ENCODE peak calls at places on chromosomes 7 and 10, in nine cellular contexts. One of them, this sample, is unnamed.

GRCh38 chr7:84612976-84613375 is 418.4 kb upstream of the SEMA3A start:
- DNase-seq in RWPE1: no peak
- DNase-seq in effector memory CD8-positive, alpha-beta T cell: no peak
- DNase-seq in iPS DF 6.9: no peak
- DNase-seq in NCI-H1105 treated with DMSO at 0.1 percent for 48 hours: no peak
- DNase-seq in H9: no peak
- DNase-seq in NCI-H2171 treated with DMSO at 0.1 percent for 48 hours: no peak
- DNase-seq in NCI-H1694: no peak
- DNase-seq in activated naive CD4-positive, alpha-beta T cell treated with anti-CD3 and anti-CD28 coated beads for 36 hours: no peak
- DNase-seq in this sample: no peak

GRCh38 chr10:104920476-104920875 is 279.4 kb downstream of the SORCS3 start:
- DNase-seq in NCI-H2171 treated with DMSO at 0.1 percent for 48 hours: no peak
- DNase-seq in NCI-H1105 treated with DMSO at 0.1 percent for 48 hours: no peak
- DNase-seq in RWPE1: no peak
- DNase-seq in NCI-H1694: no peak
- DNase-seq in effector memory CD8-positive, alpha-beta T cell: no peak
- DNase-seq in iPS DF 6.9: no peak
- DNase-seq in H9: no peak
- DNase-seq in activated naive CD4-positive, alpha-beta T cell treated with anti-CD3 and anti-CD28 coated beads for 36 hours: no peak
- DNase-seq in this sample: no peak

GRCh38 chr10:74071151-74071550 is 73.2 kb downstream of the VCL start:
- DNase-seq in RWPE1: no peak
- DNase-seq in H9: no peak
- DNase-seq in effector memory CD8-positive, alpha-beta T cell: no peak
- DNase-seq in NCI-H2171 treated with DMSO at 0.1 percent for 48 hours: no peak
- DNase-seq in activated naive CD4-positive, alpha-beta T cell treated with anti-CD3 and anti-CD28 coated beads for 36 hours: no peak
- DNase-seq in iPS DF 6.9: no peak
- DNase-seq in NCI-H1105 treated with DMSO at 0.1 percent for 48 hours: no peak
- DNase-seq in NCI-H1694: no peak
- DNase-seq in this sample: no peak

GRCh38 chr10:100522945-100523344 is 3.3 kb upstream of the SEC31B start:
- DNase-seq in H9: no peak
- DNase-seq in RWPE1: no peak
- DNase-seq in activated naive CD4-positive, alpha-beta T cell treated with anti-CD3 and anti-CD28 coated beads for 36 hours: no peak
- DNase-seq in iPS DF 6.9: no peak
- DNase-seq in NCI-H2171 treated with DMSO at 0.1 percent for 48 hours: no peak
- DNase-seq in effector memory CD8-positive, alpha-beta T cell: no peak
- DNase-seq in NCI-H1105 treated with DMSO at 0.1 percent for 48 hours: no peak
- DNase-seq in NCI-H1694: no peak
- DNase-seq in this sample: no peak

GRCh38 chr10:49075743-49076142 is 39.6 kb downstream of the VSTM4 start:
- DNase-seq in H9: no peak
- DNase-seq in NCI-H1694: no peak
- DNase-seq in iPS DF 6.9: no peak
- DNase-seq in NCI-H2171 treated with DMSO at 0.1 percent for 48 hours: no peak
- DNase-seq in RWPE1: no peak
- DNase-seq in activated naive CD4-positive, alpha-beta T cell treated with anti-CD3 and anti-CD28 coated beads for 36 hours: no peak
- DNase-seq in NCI-H1105 treated with DMSO at 0.1 percent for 48 hours: no peak
- DNase-seq in effector memory CD8-positive, alpha-beta T cell: no peak
- DNase-seq in this sample: no peak

GRCh38 chr7:7595451-7595850 is 28.8 kb downstream of the MIOS start:
- DNase-seq in iPS DF 6.9: no peak
- DNase-seq in activated naive CD4-positive, alpha-beta T cell treated with anti-CD3 and anti-CD28 coated beads for 36 hours: no peak
- DNase-seq in NCI-H2171 treated with DMSO at 0.1 percent for 48 hours: peak; percentile 50
- DNase-seq in H9: no peak
- DNase-seq in effector memory CD8-positive, alpha-beta T cell: no peak
- DNase-seq in RWPE1: peak; percentile 30
- DNase-seq in NCI-H1105 treated with DMSO at 0.1 percent for 48 hours: peak; percentile 52
- DNase-seq in NCI-H1694: peak; percentile 47
- DNase-seq in this sample: peak; percentile 10

GRCh38 chr7:92354214-92354613 is 93.1 kb upstream of the GATAD1 start:
- DNase-seq in effector memory CD8-positive, alpha-beta T cell: no peak
- DNase-seq in NCI-H1105 treated with DMSO at 0.1 percent for 48 hours: no peak
- DNase-seq in NCI-H1694: no peak
- DNase-seq in activated naive CD4-positive, alpha-beta T cell treated with anti-CD3 and anti-CD28 coated beads for 36 hours: no peak
- DNase-seq in RWPE1: no peak
- DNase-seq in NCI-H2171 treated with DMSO at 0.1 percent for 48 hours: no peak
- DNase-seq in iPS DF 6.9: no peak
- DNase-seq in H9: no peak
- DNase-seq in this sample: no peak

GRCh38 chr7:24192701-24193100 is 91.3 kb upstream of the NPY start:
- DNase-seq in NCI-H1694: no peak
- DNase-seq in activated naive CD4-positive, alpha-beta T cell treated with anti-CD3 and anti-CD28 coated beads for 36 hours: no peak
- DNase-seq in RWPE1: no peak
- DNase-seq in effector memory CD8-positive, alpha-beta T cell: no peak
- DNase-seq in iPS DF 6.9: no peak
- DNase-seq in H9: no peak
- DNase-seq in NCI-H2171 treated with DMSO at 0.1 percent for 48 hours: no peak
- DNase-seq in NCI-H1105 treated with DMSO at 0.1 percent for 48 hours: no peak
- DNase-seq in this sample: no peak

GRCh38 chr10:112269266-112269665 is 13.9 kb upstream of the TECTB start:
- DNase-seq in activated naive CD4-positive, alpha-beta T cell treated with anti-CD3 and anti-CD28 coated beads for 36 hours: no peak
- DNase-seq in NCI-H2171 treated with DMSO at 0.1 percent for 48 hours: no peak
- DNase-seq in RWPE1: no peak
- DNase-seq in H9: no peak
- DNase-seq in NCI-H1105 treated with DMSO at 0.1 percent for 48 hours: no peak
- DNase-seq in iPS DF 6.9: no peak
- DNase-seq in NCI-H1694: no peak
- DNase-seq in effector memory CD8-positive, alpha-beta T cell: no peak
- DNase-seq in this sample: no peak

GRCh38 chr10:70120417-70120816 is 12.2 kb downstream of the AIFM2 start:
- DNase-seq in NCI-H1105 treated with DMSO at 0.1 percent for 48 hours: no peak
- DNase-seq in iPS DF 6.9: no peak
- DNase-seq in RWPE1: no peak
- DNase-seq in NCI-H2171 treated with DMSO at 0.1 percent for 48 hours: no peak
- DNase-seq in NCI-H1694: no peak
- DNase-seq in H9: no peak
- DNase-seq in effector memory CD8-positive, alpha-beta T cell: no peak
- DNase-seq in activated naive CD4-positive, alpha-beta T cell treated with anti-CD3 and anti-CD28 coated beads for 36 hours: no peak
- DNase-seq in this sample: no peak

GRCh38 chr7:37526623-37527022 is 78.0 kb upstream of the ELMO1 start:
- DNase-seq in iPS DF 6.9: no peak
- DNase-seq in NCI-H1105 treated with DMSO at 0.1 percent for 48 hours: no peak
- DNase-seq in activated naive CD4-positive, alpha-beta T cell treated with anti-CD3 and anti-CD28 coated beads for 36 hours: no peak
- DNase-seq in H9: no peak
- DNase-seq in effector memory CD8-positive, alpha-beta T cell: no peak
- DNase-seq in NCI-H1694: no peak
- DNase-seq in RWPE1: no peak
- DNase-seq in NCI-H2171 treated with DMSO at 0.1 percent for 48 hours: no peak
- DNase-seq in this sample: no peak

GRCh38 chr7:32890010-32890552 is 1.5 kb downstream of the KBTBD2 start:
- DNase-seq in effector memory CD8-positive, alpha-beta T cell: no peak
- DNase-seq in H9: no peak
- DNase-seq in NCI-H1105 treated with DMSO at 0.1 percent for 48 hours: peak; percentile 12
- DNase-seq in iPS DF 6.9: no peak
- DNase-seq in NCI-H2171 treated with DMSO at 0.1 percent for 48 hours: peak; percentile 36
- DNase-seq in NCI-H1694: no peak
- DNase-seq in activated naive CD4-positive, alpha-beta T cell treated with anti-CD3 and anti-CD28 coated beads for 36 hours: no peak
- DNase-seq in RWPE1: no peak
- DNase-seq in this sample: no peak

GRCh38 chr10:75477681-75478080 is 46.3 kb downstream of the LRMDA start:
- DNase-seq in NCI-H2171 treated with DMSO at 0.1 percent for 48 hours: no peak
- DNase-seq in RWPE1: no peak
- DNase-seq in iPS DF 6.9: no peak
- DNase-seq in NCI-H1105 treated with DMSO at 0.1 percent for 48 hours: no peak
- DNase-seq in NCI-H1694: no peak
- DNase-seq in activated naive CD4-positive, alpha-beta T cell treated with anti-CD3 and anti-CD28 coated beads for 36 hours: no peak
- DNase-seq in effector memory CD8-positive, alpha-beta T cell: no peak
- DNase-seq in H9: peak; percentile 8
- DNase-seq in this sample: no peak

GRCh38 chr7:13201628-13202027 is 514.2 kb downstream of the ARL4A start:
- DNase-seq in NCI-H1105 treated with DMSO at 0.1 percent for 48 hours: no peak
- DNase-seq in NCI-H1694: no peak
- DNase-seq in NCI-H2171 treated with DMSO at 0.1 percent for 48 hours: no peak
- DNase-seq in activated naive CD4-positive, alpha-beta T cell treated with anti-CD3 and anti-CD28 coated beads for 36 hours: no peak
- DNase-seq in RWPE1: no peak
- DNase-seq in H9: no peak
- DNase-seq in effector memory CD8-positive, alpha-beta T cell: no peak
- DNase-seq in iPS DF 6.9: no peak
- DNase-seq in this sample: no peak

GRCh38 chr10:48833674-48834073 is 106.0 kb downstream of the LRRC18 start:
- DNase-seq in activated naive CD4-positive, alpha-beta T cell treated with anti-CD3 and anti-CD28 coated beads for 36 hours: no peak
- DNase-seq in H9: no peak
- DNase-seq in NCI-H1105 treated with DMSO at 0.1 percent for 48 hours: no peak
- DNase-seq in effector memory CD8-positive, alpha-beta T cell: no peak
- DNase-seq in NCI-H2171 treated with DMSO at 0.1 percent for 48 hours: no peak
- DNase-seq in NCI-H1694: no peak
- DNase-seq in iPS DF 6.9: no peak
- DNase-seq in RWPE1: no peak
- DNase-seq in this sample: no peak

GRCh38 chr7:106610996-106611886 is 49.7 kb downstream of the CCDC71L start:
- DNase-seq in activated naive CD4-positive, alpha-beta T cell treated with anti-CD3 and anti-CD28 coated beads for 36 hours: no peak
- DNase-seq in RWPE1: no peak
- DNase-seq in NCI-H2171 treated with DMSO at 0.1 percent for 48 hours: peak; percentile 15
- DNase-seq in iPS DF 6.9: no peak
- DNase-seq in H9: no peak
- DNase-seq in effector memory CD8-positive, alpha-beta T cell: no peak
- DNase-seq in NCI-H1105 treated with DMSO at 0.1 percent for 48 hours: peak; percentile 61
- DNase-seq in NCI-H1694: no peak
- DNase-seq in this sample: no peak

GRCh38 chr10:15169555-15170407 is 1.3 kb upstream of the NMT2 start:
- DNase-seq in NCI-H1105 treated with DMSO at 0.1 percent for 48 hours: no peak
- DNase-seq in NCI-H1694: peak; percentile 18
- DNase-seq in H9: no peak
- DNase-seq in effector memory CD8-positive, alpha-beta T cell: peak; percentile 54
- DNase-seq in NCI-H2171 treated with DMSO at 0.1 percent for 48 hours: peak; percentile 34
- DNase-seq in activated naive CD4-positive, alpha-beta T cell treated with anti-CD3 and anti-CD28 coated beads for 36 hours: peak; percentile 55
- DNase-seq in RWPE1: no peak
- DNase-seq in iPS DF 6.9: no peak
- DNase-seq in this sample: no peak

GRCh38 chr10:95208702-95209391 is 14.8 kb downstream of the ACSM6 start:
- DNase-seq in activated naive CD4-positive, alpha-beta T cell treated with anti-CD3 and anti-CD28 coated beads for 36 hours: no peak
- DNase-seq in iPS DF 6.9: no peak
- DNase-seq in NCI-H2171 treated with DMSO at 0.1 percent for 48 hours: no peak
- DNase-seq in NCI-H1105 treated with DMSO at 0.1 percent for 48 hours: no peak
- DNase-seq in NCI-H1694: no peak
- DNase-seq in effector memory CD8-positive, alpha-beta T cell: no peak
- DNase-seq in RWPE1: peak; percentile 51
- DNase-seq in H9: peak; percentile 42
- DNase-seq in this sample: no peak

GRCh38 chr7:79789584-79790345 is 336.3 kb upstream of the MAGI2 start:
- DNase-seq in NCI-H1105 treated with DMSO at 0.1 percent for 48 hours: no peak
- DNase-seq in RWPE1: no peak
- DNase-seq in activated naive CD4-positive, alpha-beta T cell treated with anti-CD3 and anti-CD28 coated beads for 36 hours: no peak
- DNase-seq in H9: no peak
- DNase-seq in NCI-H1694: no peak
- DNase-seq in effector memory CD8-positive, alpha-beta T cell: no peak
- DNase-seq in NCI-H2171 treated with DMSO at 0.1 percent for 48 hours: no peak
- DNase-seq in iPS DF 6.9: no peak
- DNase-seq in this sample: no peak

GRCh38 chr7:94054130-94054529 is 50.0 kb upstream of the BET1 start:
- DNase-seq in iPS DF 6.9: no peak
- DNase-seq in NCI-H1105 treated with DMSO at 0.1 percent for 48 hours: no peak
- DNase-seq in activated naive CD4-positive, alpha-beta T cell treated with anti-CD3 and anti-CD28 coated beads for 36 hours: no peak
- DNase-seq in NCI-H1694: no peak
- DNase-seq in RWPE1: no peak
- DNase-seq in NCI-H2171 treated with DMSO at 0.1 percent for 48 hours: peak; percentile 88
- DNase-seq in effector memory CD8-positive, alpha-beta T cell: no peak
- DNase-seq in H9: no peak
- DNase-seq in this sample: no peak

GRCh38 chr7:30562909-30563308 is 31.8 kb upstream of the GARS1 start:
- DNase-seq in activated naive CD4-positive, alpha-beta T cell treated with anti-CD3 and anti-CD28 coated beads for 36 hours: no peak
- DNase-seq in effector memory CD8-positive, alpha-beta T cell: no peak
- DNase-seq in NCI-H2171 treated with DMSO at 0.1 percent for 48 hours: no peak
- DNase-seq in H9: no peak
- DNase-seq in RWPE1: no peak
- DNase-seq in NCI-H1694: no peak
- DNase-seq in NCI-H1105 treated with DMSO at 0.1 percent for 48 hours: no peak
- DNase-seq in iPS DF 6.9: no peak
- DNase-seq in this sample: no peak

GRCh38 chr7:156616269-156617202 is 24.0 kb upstream of the RNF32 start:
- DNase-seq in H9: no peak
- DNase-seq in RWPE1: no peak
- DNase-seq in iPS DF 6.9: no peak
- DNase-seq in NCI-H1105 treated with DMSO at 0.1 percent for 48 hours: no peak
- DNase-seq in effector memory CD8-positive, alpha-beta T cell: no peak
- DNase-seq in activated naive CD4-positive, alpha-beta T cell treated with anti-CD3 and anti-CD28 coated beads for 36 hours: no peak
- DNase-seq in NCI-H1694: no peak
- DNase-seq in NCI-H2171 treated with DMSO at 0.1 percent for 48 hours: no peak
- DNase-seq in this sample: no peak

GRCh38 chr7:121286742-121287699 is 41.8 kb upstream of the WNT16 start:
- DNase-seq in H9: no peak
- DNase-seq in NCI-H2171 treated with DMSO at 0.1 percent for 48 hours: no peak
- DNase-seq in activated naive CD4-positive, alpha-beta T cell treated with anti-CD3 and anti-CD28 coated beads for 36 hours: no peak
- DNase-seq in RWPE1: peak; percentile 15
- DNase-seq in NCI-H1105 treated with DMSO at 0.1 percent for 48 hours: no peak
- DNase-seq in NCI-H1694: no peak
- DNase-seq in effector memory CD8-positive, alpha-beta T cell: no peak
- DNase-seq in iPS DF 6.9: no peak
- DNase-seq in this sample: no peak

GRCh38 chr10:86130737-86131475 is 235.7 kb downstream of the GRID1 start:
- DNase-seq in iPS DF 6.9: no peak
- DNase-seq in NCI-H1105 treated with DMSO at 0.1 percent for 48 hours: no peak
- DNase-seq in effector memory CD8-positive, alpha-beta T cell: no peak
- DNase-seq in NCI-H1694: no peak
- DNase-seq in activated naive CD4-positive, alpha-beta T cell treated with anti-CD3 and anti-CD28 coated beads for 36 hours: no peak
- DNase-seq in NCI-H2171 treated with DMSO at 0.1 percent for 48 hours: no peak
- DNase-seq in H9: no peak
- DNase-seq in RWPE1: no peak
- DNase-seq in this sample: no peak

GRCh38 chr10:13346280-13346819 is 1.7 kb downstream of the SEPHS1 start:
- DNase-seq in NCI-H1105 treated with DMSO at 0.1 percent for 48 hours: no peak
- DNase-seq in NCI-H1694: peak; percentile 25
- DNase-seq in H9: no peak
- DNase-seq in activated naive CD4-positive, alpha-beta T cell treated with anti-CD3 and anti-CD28 coated beads for 36 hours: no peak
- DNase-seq in iPS DF 6.9: no peak
- DNase-seq in NCI-H2171 treated with DMSO at 0.1 percent for 48 hours: no peak
- DNase-seq in RWPE1: peak; percentile 20
- DNase-seq in effector memory CD8-positive, alpha-beta T cell: no peak
- DNase-seq in this sample: no peak

GRCh38 chr10:89427629-89428028 is 13.3 kb downstream of the IFIT5 start:
- DNase-seq in iPS DF 6.9: no peak
- DNase-seq in NCI-H1105 treated with DMSO at 0.1 percent for 48 hours: no peak
- DNase-seq in NCI-H1694: no peak
- DNase-seq in RWPE1: peak; percentile 63
- DNase-seq in H9: no peak
- DNase-seq in effector memory CD8-positive, alpha-beta T cell: no peak
- DNase-seq in activated naive CD4-positive, alpha-beta T cell treated with anti-CD3 and anti-CD28 coated beads for 36 hours: no peak
- DNase-seq in NCI-H2171 treated with DMSO at 0.1 percent for 48 hours: no peak
- DNase-seq in this sample: no peak

GRCh38 chr7:69373171-69374035 is 224.9 kb upstream of the AUTS2 start:
- DNase-seq in activated naive CD4-positive, alpha-beta T cell treated with anti-CD3 and anti-CD28 coated beads for 36 hours: no peak
- DNase-seq in NCI-H1694: no peak
- DNase-seq in NCI-H1105 treated with DMSO at 0.1 percent for 48 hours: no peak
- DNase-seq in effector memory CD8-positive, alpha-beta T cell: no peak
- DNase-seq in iPS DF 6.9: no peak
- DNase-seq in H9: no peak
- DNase-seq in NCI-H2171 treated with DMSO at 0.1 percent for 48 hours: peak; percentile 19
- DNase-seq in RWPE1: no peak
- DNase-seq in this sample: no peak

GRCh38 chr10:127227663-127228062 is 31.3 kb upstream of the INSYN2A start:
- DNase-seq in NCI-H2171 treated with DMSO at 0.1 percent for 48 hours: no peak
- DNase-seq in effector memory CD8-positive, alpha-beta T cell: no peak
- DNase-seq in H9: no peak
- DNase-seq in RWPE1: no peak
- DNase-seq in NCI-H1694: no peak
- DNase-seq in activated naive CD4-positive, alpha-beta T cell treated with anti-CD3 and anti-CD28 coated beads for 36 hours: no peak
- DNase-seq in iPS DF 6.9: no peak
- DNase-seq in NCI-H1105 treated with DMSO at 0.1 percent for 48 hours: no peak
- DNase-seq in this sample: no peak

GRCh38 chr7:133672866-133673265 is 420.0 kb downstream of the EXOC4 start:
- DNase-seq in RWPE1: no peak
- DNase-seq in activated naive CD4-positive, alpha-beta T cell treated with anti-CD3 and anti-CD28 coated beads for 36 hours: no peak
- DNase-seq in H9: no peak
- DNase-seq in iPS DF 6.9: no peak
- DNase-seq in NCI-H1105 treated with DMSO at 0.1 percent for 48 hours: no peak
- DNase-seq in effector memory CD8-positive, alpha-beta T cell: no peak
- DNase-seq in NCI-H2171 treated with DMSO at 0.1 percent for 48 hours: no peak
- DNase-seq in NCI-H1694: no peak
- DNase-seq in this sample: no peak

GRCh38 chr10:58439632-58440364 is 54.6 kb downstream of the TFAM start:
- DNase-seq in NCI-H1105 treated with DMSO at 0.1 percent for 48 hours: no peak
- DNase-seq in effector memory CD8-positive, alpha-beta T cell: no peak
- DNase-seq in activated naive CD4-positive, alpha-beta T cell treated with anti-CD3 and anti-CD28 coated beads for 36 hours: no peak
- DNase-seq in RWPE1: no peak
- DNase-seq in NCI-H2171 treated with DMSO at 0.1 percent for 48 hours: no peak
- DNase-seq in H9: no peak
- DNase-seq in NCI-H1694: no peak
- DNase-seq in iPS DF 6.9: no peak
- DNase-seq in this sample: no peak

GRCh38 chr10:83880252-83880791 is 259.0 kb upstream of the GHITM start:
- DNase-seq in iPS DF 6.9: no peak
- DNase-seq in RWPE1: no peak
- DNase-seq in activated naive CD4-positive, alpha-beta T cell treated with anti-CD3 and anti-CD28 coated beads for 36 hours: no peak
- DNase-seq in effector memory CD8-positive, alpha-beta T cell: no peak
- DNase-seq in NCI-H2171 treated with DMSO at 0.1 percent for 48 hours: no peak
- DNase-seq in H9: no peak
- DNase-seq in NCI-H1105 treated with DMSO at 0.1 percent for 48 hours: no peak
- DNase-seq in NCI-H1694: no peak
- DNase-seq in this sample: no peak

This sample was measured in DMS 273 treated with DMSO at 0.1 percent for 48 hours.